ENCODE peak calls at places on chromosomes 2 and 18, in eight cellular contexts. L is stomach, Z is transverse colon, N is esophagus squamous epithelium, A is gastrocnemius medialis, O is thyroid gland, M is GM12878, P is A549. K is an unnamed sample.

GRCh38 chr2:15912203-15912602 is 28.1 kb upstream of the MYCN start:
- DNase-seq in Z (peak; percentile 42), A (peak; percentile 73), N (no peak), M (no peak), L (no peak), O (peak; percentile 81), P (peak; percentile 76), K (peak; percentile 72)

GRCh38 chr2:106160786-106161261 is 33.3 kb downstream of the UXS1 start:
- DNase-seq in N (no peak), Z (no peak), P (no peak), A (peak; percentile 58), M (no peak), O (peak; percentile 20), L (no peak), K (no peak)

GRCh38 chr2:113977660-113978523 is 88.0 kb downstream of the ACTR3 start:
- DNase-seq in N (no peak), L (no peak), M (no peak), O (no peak), P (no peak), Z (no peak), A (no peak), K (no peak)

GRCh38 chr2:184555352-184555751 is 43.0 kb upstream of the ZNF804A start:
- DNase-seq in P (no peak), N (no peak), Z (no peak), L (no peak), A (no peak), M (no peak), O (no peak), K (no peak)

GRCh38 chr18:77063256-77063655 is 69.3 kb downstream of the MBP start:
- DNase-seq in M (peak; percentile 69), P (no peak), A (no peak), Z (peak; percentile 69), L (peak; percentile 45), O (peak; percentile 50), N (no peak), K (no peak)

GRCh38 chr2:102636283-102636907 is 17.0 kb downstream of the SLC9A2 start:
- DNase-seq in N (no peak), O (no peak), L (peak; percentile 67), M (no peak), P (no peak), Z (peak; percentile 84), A (no peak), K (no peak)

GRCh38 chr2:102915128-102915527 is 153.3 kb downstream of the TMEM182 start:
- DNase-seq in P (peak; percentile 59), O (no peak), L (no peak), A (no peak), Z (no peak), N (no peak), M (no peak), K (no peak)

GRCh38 chr2:23685201-23685600 is 241.7 kb downstream of the ATAD2B start:
- DNase-seq in O (peak; percentile 17), L (no peak), Z (no peak), P (no peak), N (no peak), A (no peak), M (no peak), K (no peak)

GRCh38 chr2:215436705-215437570 is 1.1 kb upstream of the FN1 start:
- DNase-seq in M (no peak), A (no peak), N (no peak), P (no peak), L (peak; percentile 32), O (peak; percentile 3), Z (no peak), K (no peak)

GRCh38 chr2:41880561-41881243 is 167.1 kb upstream of the PKDCC start:
- DNase-seq in N (no peak), P (no peak), L (no peak), O (no peak), M (no peak), Z (no peak), A (no peak), K (no peak)

GRCh38 chr2:41878056-41878455 is 169.8 kb upstream of the PKDCC start:
- DNase-seq in O (no peak), M (no peak), N (no peak), A (no peak), P (no peak), L (no peak), Z (no peak), K (no peak)

GRCh38 chr2:41879367-41879871 is 168.4 kb upstream of the PKDCC start:
- DNase-seq in P (no peak), M (no peak), L (no peak), A (no peak), O (no peak), Z (no peak), N (no peak), K (peak; percentile 43)

GRCh38 chr2:41877114-41877513 is 170.7 kb upstream of the PKDCC start:
- DNase-seq in Z (no peak), M (no peak), P (no peak), O (no peak), L (no peak), N (no peak), A (no peak), K (no peak)

GRCh38 chr2:41878726-41879366 is 169.0 kb upstream of the PKDCC start:
- DNase-seq in Z (no peak), P (no peak), N (no peak), O (no peak), L (no peak), A (no peak), M (no peak), K (peak; percentile 67)
- TF ChIP-seq CTCF in Z (no peak), P (no peak), N (no peak), O (no peak), L (no peak), A (no peak), M (no peak), K (no peak)

GRCh38 chr2:96637385-96638143 is 548 bp downstream of the KANSL3 start:
- DNase-seq in P (peak; percentile 90), A (peak; percentile 93), M (peak; percentile 21), N (no peak), O (peak; percentile 85), L (peak; percentile 86), Z (peak; percentile 89), K (peak; percentile 84)
- TF ChIP-seq POLR2A in P (no peak), A (peak; percentile 74), M (no peak), N (no peak), O (no peak), L (no peak), Z (no peak), K (no peak)

DNA sequence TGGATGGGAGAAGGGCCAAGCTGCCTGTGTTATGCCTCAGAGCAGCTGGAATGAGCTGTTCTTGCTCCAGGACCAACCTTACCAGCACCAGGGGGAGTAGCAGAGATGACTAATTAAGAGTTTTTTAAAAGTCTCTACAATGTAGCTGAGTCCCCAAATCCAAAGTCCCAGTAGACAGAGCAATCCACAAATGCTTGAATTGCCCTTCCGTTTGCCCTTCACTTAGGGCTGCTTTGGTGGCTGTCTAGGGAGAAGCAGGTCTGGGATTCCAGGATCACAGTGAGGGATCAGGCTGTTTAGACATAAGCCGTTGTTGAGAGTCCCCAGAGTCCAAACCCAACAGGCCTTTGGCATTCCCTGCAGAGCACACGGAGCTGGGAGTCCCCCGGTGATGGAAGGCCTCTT is 59.4 kb downstream of the RHOB start:
- DNase-seq in M (no peak), Z (no peak), A (no peak), N (no peak), L (no peak), P (peak; percentile 12), O (no peak), K (no peak)
- TF ChIP-seq CTCF in M (peak; percentile 2), Z (no peak), A (no peak), N (no peak), L (no peak), P (no peak), O (no peak), K (no peak)

GRCh38 chr2:64735504-64735903 is 81.8 kb upstream of the SERTAD2 start:
- DNase-seq in Z (no peak), P (no peak), N (no peak), O (no peak), L (no peak), A (no peak), M (no peak), K (no peak)

GRCh38 chr2:64731306-64731654 is 77.6 kb upstream of the SERTAD2 start:
- DNase-seq in P (no peak), L (no peak), Z (no peak), O (no peak), A (no peak), M (no peak), N (no peak), K (no peak)

GRCh38 chr2:64730551-64731305 is 77.0 kb upstream of the SERTAD2 start:
- DNase-seq in A (peak; percentile 60), P (no peak), Z (peak; percentile 67), O (peak; percentile 89), N (no peak), L (peak; percentile 75), M (peak; percentile 69), K (peak; percentile 58)

GRCh38 chr2:64732153-64732552 is 78.4 kb upstream of the SERTAD2 start:
- DNase-seq in M (no peak), O (no peak), Z (no peak), N (no peak), L (no peak), P (no peak), A (no peak), K (no peak)

GRCh38 chr2:64731746-64732145 is 78.0 kb upstream of the SERTAD2 start:
- DNase-seq in N (no peak), L (no peak), A (no peak), P (no peak), O (no peak), M (no peak), Z (no peak), K (no peak)
- TF ChIP-seq POLR2A in N (no peak), L (no peak), A (peak; percentile 10), P (no peak), O (no peak), M (no peak), Z (no peak), K (no peak)

GRCh38 chr2:20676353-20677215 is 9.6 kb downstream of the GDF7 start:
- DNase-seq in M (peak; percentile 77), Z (peak; percentile 56), L (no peak), O (no peak), A (no peak), P (peak; percentile 62), N (no peak), K (no peak)

GRCh38 chr2:20675701-20676352 is 8.9 kb downstream of the GDF7 start:
- DNase-seq in Z (peak; percentile 72), N (no peak), M (peak; percentile 15), O (no peak), P (peak; percentile 41), L (peak; percentile 65), A (no peak), K (no peak)

GRCh38 chr2:20673686-20674308 is 6.9 kb downstream of the GDF7 start:
- DNase-seq in O (no peak), P (no peak), M (no peak), N (no peak), L (no peak), A (no peak), Z (no peak), K (no peak)

GRCh38 chr2:20674309-20674965 is 7.5 kb downstream of the GDF7 start:
- DNase-seq in Z (no peak), A (no peak), O (no peak), L (no peak), P (no peak), N (no peak), M (no peak), K (no peak)

GRCh38 chr2:20674974-20675679 is 8.2 kb downstream of the GDF7 start:
- DNase-seq in N (no peak), A (no peak), M (no peak), Z (no peak), L (no peak), O (no peak), P (no peak), K (no peak)
- TF ChIP-seq CTCF in N (no peak), A (no peak), M (no peak), Z (no peak), L (no peak), O (no peak), P (no peak), K (no peak)

GRCh38 chr18:657998-658946 is 819 bp downstream of the TYMS start:
- DNase-seq in M (peak; percentile 57), A (peak; percentile 29), N (no peak), L (peak; percentile 84), Z (peak; percentile 91), O (peak; percentile 86), P (peak; percentile 90), K (peak; percentile 81)
- TF ChIP-seq POLR2A in M (peak; percentile 80), A (no peak), N (no peak), L (no peak), Z (peak; percentile 63), O (no peak), P (peak; percentile 47), K (no peak)

K was measured in ovary.